ENCODE peak calls at places on chromosomes 16 and 17, in four cellular contexts. Y, D, R and F are unnamed samples.

GRCh38 chr16:46853713-46854443 is 22.9 kb upstream of the C16orf87 start:
- DNase-seq in R (peak), Y (peak), D (peak), F (peak)

GRCh38 chr16:14509675-14510132 is 120.4 kb downstream of the PARN start:
- DNase-seq in Y (no peak), D (no peak), R (no peak), F (no peak)

GRCh38 chr17:330993-331701 is 21.5 kb downstream of the RPH3AL start:
- DNase-seq in D (no peak), R (no peak), Y (no peak), F (peak)

GRCh38 chr16:12171206-12171605 is 194.7 kb downstream of the SNX29 start:
- DNase-seq in R (no peak), D (no peak), Y (no peak), F (no peak)

GRCh38 chr16:684961-685696 is 995 bp upstream of the JMJD8 start:
- DNase-seq in R (no peak), Y (no peak), D (no peak), F (no peak)

GRCh38 chr17:28057731-28058246 is 15.3 kb downstream of the NLK start:
- DNase-seq in D (no peak), R (no peak), Y (no peak), F (no peak)

GRCh38 chr16:64452446-64452845 is 669.4 kb downstream of the CDH11 start:
- DNase-seq in R (no peak), D (no peak), Y (no peak), F (no peak)

GRCh38 chr16:67150058-67150832 is 553 bp downstream of the B3GNT9 start:
- DNase-seq in R (no peak), D (no peak), Y (peak), F (no peak)

GRCh38 chr17:68196394-68197090 is 51.3 kb upstream of the AMZ2 start:
- DNase-seq in D (no peak), R (no peak), Y (no peak), F (no peak)

GRCh38 chr17:28949185-28950016 is 1.9 kb downstream of the PHF12 start:
- DNase-seq in R (no peak), D (peak), Y (no peak), F (peak)

GRCh38 chr16:57044931-57045693 is 47.3 kb upstream of the CPNE2 start:
- DNase-seq in R (no peak), Y (no peak), D (no peak), F (no peak)

GRCh38 chr17:42122371-42123303 is at the start of gene HSPB9:
- DNase-seq in Y (no peak), R (no peak), D (no peak), F (no peak)

GRCh38 chr17:57885148-57885915 is 35.5 kb upstream of the MRPS23 start:
- DNase-seq in D (no peak), Y (no peak), R (no peak), F (no peak)

GRCh38 chr16:75053791-75054555 is 55.1 kb downstream of the ZNRF1 start:
- DNase-seq in D (no peak), Y (no peak), R (no peak), F (peak)

GRCh38 chr17:7404737-7405412 is 978 bp upstream of the TMEM256 start:
- DNase-seq in R (no peak), D (peak), Y (no peak), F (no peak)

GRCh38 chr17:72782985-72783701 is 309.3 kb downstream of the SLC39A11 start:
- DNase-seq in Y (no peak), R (no peak), D (no peak), F (no peak)

GRCh38 chr16:50821586-50821985 is 79.7 kb downstream of the CYLD start:
- DNase-seq in R (no peak), D (no peak), Y (no peak), F (no peak)

GRCh38 chr16:4215106-4215505 is 26.8 kb downstream of the SRL start:
- DNase-seq in R (no peak), Y (no peak), D (no peak), F (no peak)

GRCh38 chr17:30519166-30519565 is 42.0 kb downstream of the GOSR1 start:
- DNase-seq in D (no peak), R (no peak), Y (no peak), F (no peak)

GRCh38 chr17:78937561-78937960 is 12.4 kb upstream of the TIMP2 start:
- DNase-seq in R (no peak), Y (no peak), D (no peak), F (no peak)

GRCh38 chr16:73166972-73167550 is 119.1 kb upstream of the ZFHX3 start:
- DNase-seq in R (no peak), Y (no peak), D (no peak), F (no peak)

GRCh38 chr17:31369266-31369665 is 22.2 kb upstream of the RAB11FIP4 start:
- DNase-seq in Y (no peak), R (no peak), D (no peak), F (no peak)

GRCh38 chr16:66927012-66927436 is 1.7 kb upstream of the RRAD start:
- DNase-seq in D (no peak), Y (peak), R (no peak), F (no peak)

GRCh38 chr17:58165981-58166380 is 801 bp upstream of the OR4D2 start:
- DNase-seq in Y (no peak), R (no peak), D (no peak), F (no peak)

GRCh38 chr17:76388966-76389888 is 4.8 kb downstream of the SPHK1 start:
- DNase-seq in Y (no peak), D (no peak), R (no peak), F (no peak)

GRCh38 chr17:42288985-42289862 is 926 bp downstream of the STAT5A start:
- DNase-seq in D (peak), R (no peak), Y (no peak), F (no peak)

GRCh38 chr16:3112058-3112880 is at the start of gene ZNF205:
- DNase-seq in R (peak), D (no peak), Y (no peak), F (peak)

GRCh38 chr16:14196539-14196938 is 125.4 kb downstream of the MRTFB start:
- DNase-seq in R (no peak), D (no peak), Y (no peak), F (no peak)

GRCh38 chr16:65318138-65318537 is 196.3 kb upstream of the CDH11 start:
- DNase-seq in Y (no peak), D (no peak), R (no peak), F (no peak)

GRCh38 chr17:48351916-48352332 is 78.1 kb downstream of the SKAP1 start:
- DNase-seq in R (no peak), Y (peak), D (no peak), F (no peak)

GRCh38 chr17:42424991-42425610 is 2.0 kb upstream of the CAVIN1 start:
- DNase-seq in Y (no peak), D (no peak), R (no peak), F (no peak)

GRCh38 chr16:10675861-10676260 is 18.9 kb downstream of the TEKT5 start:
- DNase-seq in R (no peak), Y (no peak), D (no peak), F (no peak)

GRCh38 chr17:68013385-68013784 is 17.1 kb upstream of the C17orf58 start:
- DNase-seq in R (no peak), Y (no peak), D (no peak), F (no peak)

GRCh38 chr17:42120161-42121065 is 754 bp downstream of the KAT2A start:
- DNase-seq in Y (no peak), D (no peak), R (no peak), F (no peak)

GRCh38 chr16:12354296-12354818 is 377.8 kb downstream of the SNX29 start:
- DNase-seq in Y (no peak), R (no peak), D (no peak), F (no peak)

GRCh38 chr16:50613281-50613991 is 65.2 kb downstream of the NKD1 start:
- DNase-seq in D (no peak), R (no peak), Y (peak), F (no peak)

GRCh38 chr17:33202011-33202410 is 91.1 kb downstream of the ASIC2 start:
- DNase-seq in Y (no peak), R (no peak), D (no peak), F (no peak)

GRCh38 chr17:4625181-4625601 is 16.3 kb downstream of the ALOX15 start:
- DNase-seq in Y (no peak), D (no peak), R (no peak), F (no peak)